ENCODE peak calls at places on chromosome 12, in four cellular contexts. I is hypothalamus, Y is GM23338, O is activated T-helper 1 cell treated with Interleukin-2 at 50 U/mL for 16 hours. K is an unnamed sample.

GRCh38 chr12:49990269-49990668 is 17.5 kb downstream of the AQP6 start:
- DNase-seq in I (no peak), Y (no peak), O (no peak), K (no peak)

GRCh38 chr12:24724765-24725307 is 224.1 kb downstream of the BCAT1 start:
- DNase-seq in I (no peak), Y (no peak), O (no peak), K (no peak)

GRCh38 chr12:92745874-92746553 is 43.2 kb downstream of the PLEKHG7 start:
- DNase-seq in I (no peak), Y (no peak), O (no peak), K (no peak)

GRCh38 chr12:66304296-66304915 is 2.1 kb downstream of the HELB start:
- DNase-seq in I (no peak), Y (no peak), O (no peak), K (no peak)

GRCh38 chr12:111841236-111841749 is 735 bp upstream of the MAPKAPK5 start:
- DNase-seq in I (no peak), Y (no peak), O (no peak), K (no peak)

GRCh38 chr12:19082365-19082911 is 47.1 kb upstream of the PLEKHA5 start:
- DNase-seq in I (no peak), Y (no peak), O (no peak), K (no peak)

GRCh38 chr12:113907446-113908180 is 58.5 kb downstream of the RBM19 start:
- DNase-seq in I (no peak), Y (no peak), O (no peak), K (no peak)

GRCh38 chr12:58465418-58465817 is 454.9 kb downstream of the LRIG3 start:
- DNase-seq in I (no peak), Y (no peak), O (no peak), K (no peak)

GRCh38 chr12:117069926-117070900 is 29.0 kb downstream of the TESC start:
- DNase-seq in I (no peak), Y (no peak), O (no peak), K (peak)

GRCh38 chr12:80045594-80045993 is 53.7 kb upstream of the OTOGL start:
- DNase-seq in I (no peak), Y (no peak), O (no peak), K (no peak)

GRCh38 chr12:8088574-8088973 is 6.5 kb downstream of the NECAP1 start:
- DNase-seq in I (no peak), Y (no peak), O (no peak), K (no peak)

GRCh38 chr12:65339161-65339560 is 60.7 kb downstream of the MSRB3 start:
- DNase-seq in I (no peak), Y (no peak), O (no peak), K (no peak)

GRCh38 chr12:76878045-76878898 is 547 bp downstream of the CSRP2 start:
- DNase-seq in I (no peak), Y (peak), O (no peak), K (no peak)

GRCh38 chr12:131917139-131917710 is 11.9 kb upstream of the PUS1 start:
- DNase-seq in I (no peak), Y (no peak), O (no peak), K (no peak)

GRCh38 chr12:10012630-10013330 is 2.4 kb downstream of the CLEC12B start:
- DNase-seq in I (no peak), Y (no peak), O (no peak), K (no peak)

GRCh38 chr12:75190846-75191245 is 18.8 kb downstream of the KCNC2 start:
- DNase-seq in I (no peak), Y (no peak), O (no peak), K (no peak)

GRCh38 chr12:26292596-26292995 is 97.2 kb downstream of the SSPN start:
- DNase-seq in I (no peak), Y (no peak), O (no peak), K (no peak)

GRCh38 chr12:112538740-112539139 is 120.0 kb downstream of the PTPN11 start:
- DNase-seq in I (no peak), Y (no peak), O (no peak), K (no peak)

GRCh38 chr12:25775968-25776367 is 182.5 kb upstream of the RASSF8 start:
- DNase-seq in I (no peak), Y (no peak), O (no peak), K (no peak)

GRCh38 chr12:104529130-104529874 is 72.6 kb downstream of the CHST11 start:
- DNase-seq in I (no peak), Y (no peak), O (no peak), K (no peak)

GRCh38 chr12:68613209-68613904 is 2.7 kb downstream of the RAP1B start:
- DNase-seq in I (no peak), Y (no peak), O (peak), K (no peak)

GRCh38 chr12:53733051-53733812 is 6.0 kb upstream of the CALCOCO1 start:
- DNase-seq in I (no peak), Y (no peak), O (no peak), K (no peak)

GRCh38 chr12:120761581-120761980 is 36.0 kb downstream of the ACADS start:
- DNase-seq in I (no peak), Y (no peak), O (no peak), K (no peak)

GRCh38 chr12:14874882-14875281 is 10.8 kb downstream of the MGP start:
- DNase-seq in I (no peak), Y (no peak), O (no peak), K (no peak)

GRCh38 chr12:54980341-54980740 is 4.2 kb downstream of the TESPA1 start:
- DNase-seq in I (no peak), Y (no peak), O (peak), K (no peak)

GRCh38 chr12:14998941-14999340 is 26.1 kb downstream of the PDE6H start:
- DNase-seq in I (no peak), Y (no peak), O (no peak), K (no peak)

GRCh38 chr12:130070017-130070653 is 92.1 kb upstream of the FZD10 start:
- DNase-seq in I (peak), Y (no peak), O (no peak), K (no peak)

GRCh38 chr12:92030618-92031017 is 115.0 kb downstream of the BTG1 start:
- DNase-seq in I (no peak), Y (no peak), O (peak), K (no peak)

GRCh38 chr12:53023-53734 is 13.4 kb upstream of the IQSEC3 start:
- DNase-seq in I (no peak), Y (peak), O (no peak), K (no peak)

GRCh38 chr12:31506907-31507306 is 84.0 kb downstream of the DENND5B start:
- DNase-seq in I (no peak), Y (peak), O (no peak), K (no peak)

GRCh38 chr12:6535960-6536847 is 1.9 kb downstream of the GAPDH start:
- DNase-seq in I (no peak), Y (no peak), O (no peak), K (no peak)

GRCh38 chr12:41967668-41968649 is 176.7 kb downstream of the GXYLT1 start:
- DNase-seq in I (no peak), Y (peak), O (no peak), K (no peak)

GRCh38 chr12:62683724-62684501 is 217.3 kb downstream of the MON2 start:
- DNase-seq in I (no peak), Y (peak), O (no peak), K (no peak)

GRCh38 chr12:45543887-45544286 is 185.6 kb upstream of the ARID2 start:
- DNase-seq in I (no peak), Y (peak), O (peak), K (peak)

GRCh38 chr12:84599539-84599938 is 313.1 kb downstream of the SLC6A15 start:
- DNase-seq in I (no peak), Y (peak), O (no peak), K (no peak)

GRCh38 chr12:46300906-46301305 is 32.1 kb upstream of the SLC38A1 start:
- DNase-seq in I (no peak), Y (no peak), O (no peak), K (no peak)

GRCh38 chr12:57091633-57092528 is 3.0 kb downstream of the NAB2 start:
- DNase-seq in I (no peak), Y (no peak), O (no peak), K (no peak)

GRCh38 chr12:27635349-27635972 is 60.8 kb upstream of the REP15 start:
- DNase-seq in I (no peak), Y (peak), O (no peak), K (no peak)

K was measured in NK-92 treated with Interleukin-12 subunit alpha and Interleukin-12 subunit beta, amount 100 ng/mL, for 24 hours.